ENCODE peak calls at places on chromosomes 4 and X, in ten cellular contexts. Z is Calu3; C is astrocyte of the spinal cord; B is activated T-cell treated with anti-CD3 and anti-CD28 coated beads, Interleukin-2, amount 50 U/mL, for 24 hours; D is NCI-H1105; H is NCI-H1436 treated with DMSO at 0.1 percent for 48 hours; K is occipital lobe; R is tibial nerve; S is stimulated activated CD4-positive, alpha-beta T cell treated with anti-CD3 and anti-CD28 coated beads, Interleukin-15, amount 100 ng/mL, for 48 hours; G is Right ventricle myocardium superior. P is an unnamed sample.

GRCh38 chr4:78512357-78512920 is 39.1 kb upstream of the ANXA3 start:
- DNase-seq in Z (no peak), S (no peak), R (no peak), D (no peak), B (no peak), K (no peak), H (no peak), G (no peak), C (no peak), P (no peak)

GRCh38 chr4:184668511-184669114 is 19.1 kb downstream of the PRIMPOL start:
- DNase-seq in R (no peak), K (no peak), C (no peak), B (no peak), Z (no peak), S (no peak), D (no peak), H (no peak), G (no peak), P (no peak)

GRCh38 chr4:176335421-176335820 is 15.7 kb downstream of the SPCS3 start:
- DNase-seq in H (no peak), G (no peak), C (no peak), D (no peak), K (no peak), B (no peak), Z (no peak), R (no peak), S (no peak), P (no peak)

GRCh38 chr4:126977306-126977705 is 655.5 kb upstream of the INTU start:
- DNase-seq in R (no peak), G (no peak), D (no peak), Z (no peak), K (no peak), C (no peak), S (no peak), B (no peak), H (no peak), P (no peak)

GRCh38 chr4:101114936-101115372 is 232.4 kb downstream of the PPP3CA start:
- DNase-seq in B (no peak), S (no peak), K (no peak), H (no peak), C (peak; percentile 79), Z (peak; percentile 4), G (no peak), D (no peak), R (no peak), P (no peak)

GRCh38 chr4:53563824-53564223 is 27.5 kb downstream of the LNX1 start:
- DNase-seq in C (peak; percentile 88), G (no peak), Z (no peak), K (peak; percentile 61), R (no peak), D (no peak), H (no peak), S (peak; percentile 7), B (no peak), P (no peak)

GRCh38 chr4:128907966-128908365 is 98.5 kb downstream of the JADE1 start:
- DNase-seq in S (no peak), C (no peak), H (no peak), D (no peak), K (no peak), G (no peak), Z (no peak), R (no peak), B (no peak), P (no peak)

GRCh38 chrX:13659057-13659456 is 6.1 kb downstream of the TCEANC start:
- DNase-seq in S (no peak), R (no peak), G (no peak), H (no peak), K (no peak), Z (no peak), C (peak; percentile 20), D (no peak), B (no peak), P (no peak)

GRCh38 chrX:41722816-41723215 is 1.2 kb upstream of the GPR82 start:
- DNase-seq in Z (no peak), R (no peak), G (no peak), B (no peak), H (no peak), S (no peak), C (peak; percentile 33), K (no peak), D (no peak), P (no peak)

GRCh38 chr4:123381996-123382395 is 14.6 kb upstream of the SPRY1 start:
- DNase-seq in H (no peak), D (no peak), R (no peak), Z (no peak), K (no peak), G (no peak), B (no peak), C (no peak), S (no peak), P (no peak)

GRCh38 chrX:107935200-107935599 is 47.0 kb downstream of the TEX13B start:
- DNase-seq in R (no peak), B (no peak), D (no peak), Z (peak; percentile 18), C (peak; percentile 5), K (no peak), S (no peak), G (no peak), H (peak; percentile 7), P (no peak)

GRCh38 chr4:101967697-101968346 is 177.3 kb downstream of the BANK1 start:
- DNase-seq in S (no peak), G (no peak), H (no peak), Z (peak; percentile 1), B (no peak), K (no peak), D (no peak), R (no peak), C (peak; percentile 15), P (no peak)

GRCh38 chr4:88614058-88614457 is 21.8 kb downstream of the HERC3 start:
- DNase-seq in C (no peak), G (no peak), D (no peak), H (no peak), R (no peak), S (no peak), B (no peak), K (no peak), Z (no peak), P (no peak)